ENCODE peak calls at places on chromosomes 2 and 18, in five cellular contexts. F, D, S, Y and X are unnamed samples.

GRCh38 chr2:84959045-84959493 is 11.9 kb upstream of the KCMF1 start:
- DNase-seq in S (no peak), Y (no peak), F (peak; percentile 81), D (no peak), X (no peak)

GRCh38 chr2:226354434-226354833 is 445.2 kb downstream of the IRS1 start:
- DNase-seq in D (no peak), S (no peak), F (peak; percentile 46), Y (no peak), X (no peak)

GRCh38 chr2:197122821-197123220 is 187.8 kb downstream of the ANKRD44 start:
- DNase-seq in S (no peak), Y (no peak), D (no peak), F (no peak), X (no peak)

GRCh38 chr2:225452677-225453076 is 53.2 kb downstream of the NYAP2 start:
- DNase-seq in S (no peak), Y (no peak), D (no peak), F (peak; percentile 19), X (no peak)

GRCh38 chr2:199988176-199988575 is 32.8 kb downstream of the MAIP1 start:
- DNase-seq in Y (no peak), F (peak; percentile 76), D (no peak), S (no peak), X (no peak)

GRCh38 chr2:19009510-19009909 is 348.9 kb downstream of the OSR1 start:
- DNase-seq in F (no peak), S (no peak), Y (no peak), D (no peak), X (no peak)

GRCh38 chr2:232103140-232103737 is 141.7 kb downstream of the DIS3L2 start:
- DNase-seq in D (no peak), Y (no peak), S (no peak), F (peak; percentile 34), X (no peak)

GRCh38 chr2:120441744-120442471 is 96.0 kb downstream of the INHBB start:
- DNase-seq in D (peak; percentile 46), F (peak; percentile 32), S (peak; percentile 65), Y (no peak), X (peak; percentile 74)

GRCh38 chr2:10387033-10387432 is 61.1 kb downstream of the ODC1 start:
- DNase-seq in D (no peak), F (no peak), Y (no peak), S (no peak), X (no peak)

GRCh38 chr2:40746150-40746549 is 294.3 kb upstream of the SLC8A1 start:
- DNase-seq in D (no peak), Y (no peak), F (no peak), S (no peak), X (no peak)

GRCh38 chr2:190881480-190882326 is 1.1 kb downstream of the GLS start:
- DNase-seq in Y (peak; percentile 52), S (peak; percentile 78), F (peak; percentile 70), D (peak; percentile 77), X (no peak)

GRCh38 chr2:94956797-94957391 is 68.6 kb upstream of the MAL start:
- DNase-seq in D (peak; percentile 17), F (peak; percentile 48), Y (peak; percentile 45), S (no peak), X (no peak)

GRCh38 chr2:241064008-241064801 is 37.9 kb downstream of the MTERF4 start:
- DNase-seq in Y (peak; percentile 78), D (peak; percentile 64), S (peak; percentile 66), F (no peak), X (no peak)

GRCh38 chr2:85602476-85603234 is at the start of gene TMEM150A:
- DNase-seq in D (peak; percentile 95), F (peak; percentile 91), Y (peak; percentile 95), S (peak; percentile 96), X (peak; percentile 98)

GRCh38 chr18:32469190-32469611 is 1.5 kb downstream of the GAREM1 start:
- DNase-seq in F (peak; percentile 36), Y (peak; percentile 13), S (no peak), D (peak; percentile 41), X (no peak)

GRCh38 chr2:60416221-60417008 is 137.0 kb downstream of the BCL11A start:
- DNase-seq in S (no peak), D (peak; percentile 47), F (peak; percentile 18), Y (no peak), X (no peak)

GRCh38 chr18:77066689-77067088 is 65.9 kb downstream of the MBP start:
- DNase-seq in Y (no peak), D (no peak), F (no peak), S (no peak), X (no peak)

GRCh38 chr2:231688616-231689508 is 19.5 kb upstream of the PTMA start:
- DNase-seq in S (no peak), Y (no peak), F (no peak), D (no peak), X (no peak)

GRCh38 chr2:195280024-195280423 is 377.0 kb upstream of the SLC39A10 start:
- DNase-seq in S (no peak), Y (no peak), F (no peak), D (no peak), X (no peak)

GRCh38 chr2:105597831-105598293 is 146.8 kb upstream of the NCK2 start:
- DNase-seq in S (no peak), F (no peak), D (no peak), Y (no peak), X (no peak)

GRCh38 chr2:236682651-236683422 is 113.2 kb downstream of the ACKR3 start:
- DNase-seq in D (no peak), Y (no peak), F (no peak), S (peak; percentile 50), X (no peak)

GRCh38 chr2:230938516-230939065 is 13.5 kb upstream of the GPR55 start:
- DNase-seq in Y (no peak), F (no peak), D (no peak), S (no peak), X (no peak)

GRCh38 chr2:231436957-231437356 is 27.3 kb downstream of the NCL start:
- DNase-seq in S (no peak), D (no peak), Y (no peak), F (no peak), X (no peak)

GRCh38 chr2:1686784-1687105 is 57.6 kb downstream of the PXDN start:
- DNase-seq in S (no peak), F (peak; percentile 88), Y (no peak), D (no peak), X (no peak)

GRCh38 chr2:153059338-153060052 is 341.1 kb downstream of the ARL6IP6 start:
- DNase-seq in S (no peak), F (peak; percentile 1), D (no peak), Y (no peak), X (no peak)

GRCh38 chr2:47058061-47058931 is 96.8 kb downstream of the STPG4 start:
- DNase-seq in F (peak; percentile 79), D (peak; percentile 54), Y (no peak), S (no peak), X (no peak)

GRCh38 chr18:48928787-48929186 is 22.0 kb downstream of the SMAD7 start:
- DNase-seq in S (no peak), F (peak; percentile 46), D (peak; percentile 86), Y (no peak), X (no peak)

GRCh38 chr18:48929212-48929612 is 21.6 kb downstream of the SMAD7 start:
- DNase-seq in Y (no peak), D (no peak), F (no peak), S (no peak), X (no peak)

GRCh38 chr18:48931680-48932461 is 18.9 kb downstream of the SMAD7 start:
- DNase-seq in D (peak; percentile 50), F (no peak), S (no peak), Y (peak; percentile 79), X (no peak)

GRCh38 chr18:48930926-48931325 is 19.8 kb downstream of the SMAD7 start:
- DNase-seq in F (no peak), S (no peak), Y (no peak), D (no peak), X (no peak)

GRCh38 chr18:48929951-48930713 is 20.6 kb downstream of the SMAD7 start:
- DNase-seq in F (peak; percentile 70), S (no peak), D (peak; percentile 88), Y (no peak), X (no peak)
- TF ChIP-seq CTCF in F (no peak), S (no peak), D (no peak), Y (no peak), X (no peak)

GRCh38 chr18:25454728-25455127 is 102.8 kb upstream of the ZNF521 start:
- DNase-seq in F (no peak), S (no peak), Y (no peak), D (no peak), X (no peak)

GRCh38 chr18:25453556-25454269 is 101.7 kb upstream of the ZNF521 start:
- DNase-seq in Y (no peak), D (no peak), F (peak; percentile 59), S (no peak), X (no peak)

GRCh38 chr18:25456284-25456683 is 104.3 kb upstream of the ZNF521 start:
- DNase-seq in Y (no peak), F (no peak), S (no peak), D (no peak), X (no peak)

GRCh38 chr18:25457196-25457595 is 105.2 kb upstream of the ZNF521 start:
- DNase-seq in D (no peak), F (peak; percentile 25), S (no peak), Y (no peak), X (no peak)

DNA sequence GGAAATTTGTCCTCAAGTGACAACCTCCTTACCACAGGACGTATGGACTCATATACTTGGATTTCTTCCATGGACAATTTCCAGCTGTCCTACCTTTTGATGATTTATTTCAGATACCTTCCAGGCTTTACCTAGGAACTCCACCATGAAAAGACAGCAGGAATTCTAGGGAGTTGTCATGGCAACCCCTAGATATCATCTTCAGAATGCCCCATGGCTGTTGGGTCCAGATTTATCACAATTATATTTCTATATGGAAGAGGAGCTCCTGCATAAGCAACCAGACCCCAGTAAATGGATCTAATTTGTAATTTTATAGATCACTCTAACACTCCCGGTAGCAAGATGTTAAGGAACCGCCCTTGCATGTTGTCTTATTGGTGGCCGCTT is 102.3 kb upstream of the ZNF521 start:
- DNase-seq in D (no peak), Y (no peak), S (no peak), F (no peak), X (no peak)
- TF ChIP-seq CTCF in D (no peak), Y (no peak), S (no peak), F (no peak), X (no peak)

GRCh38 chr2:143928613-143929012 is 591.3 kb downstream of the ZEB2 start:
- DNase-seq in S (no peak), F (no peak), Y (no peak), D (no peak), X (no peak)
- TF ChIP-seq CTCF in S (no peak), F (no peak), Y (no peak), D (no peak), X (no peak)

GRCh38 chr2:217890445-217890844 is 112.3 kb downstream of the TNS1 start:
- DNase-seq in Y (no peak), F (peak; percentile 100), D (no peak), S (no peak), X (no peak)
- TF ChIP-seq CTCF in Y (no peak), F (no peak), D (no peak), S (peak; percentile 11), X (peak; percentile 57)

GRCh38 chr2:238523158-238524110 is 96.7 kb downstream of the ASB1 start:
- DNase-seq in D (peak; percentile 35), S (peak; percentile 91), Y (no peak), F (peak; percentile 74), X (no peak)
- TF ChIP-seq CTCF in D (peak; percentile 26), S (peak; percentile 39), Y (no peak), F (peak; percentile 66), X (peak; percentile 38)

GRCh38 chr2:138515084-138515483 is 13.5 kb downstream of the SPOPL start:
- DNase-seq in Y (no peak), F (peak; percentile 23), D (no peak), S (no peak), X (no peak)
- TF ChIP-seq CTCF in Y (no peak), F (no peak), D (no peak), S (no peak), X (no peak)